ENCODE peak calls at places on chromosomes 1 and 21, in five cellular contexts. X, L, U, Z and P are unnamed samples. For H3K36me3, the result is how much of the 10 kb centered on the place peaks cover.

GRCh38 chr1:23627065-23627464 is 64.5 kb upstream of the RPL11 start:
- DNase-seq in L (no peak), X (no peak), Z (peak), U (no peak), P (peak)

GRCh38 chr21:17462276-17462981 is 50.4 kb upstream of the CXADR start:
- DNase-seq in U (peak), L (no peak), Z (peak), X (no peak), P (no peak)

GRCh38 chr1:156697481-156697880 is 7.9 kb downstream of the CRABP2 start:
- DNase-seq in L (no peak), U (no peak), X (no peak), Z (no peak), P (no peak)

GRCh38 chr21:21183092-21183491 is 184.9 kb downstream of the NCAM2 start:
- DNase-seq in U (no peak), L (no peak), X (no peak), Z (no peak), P (no peak)

GRCh38 chr1:166952002-166952746 is 23.2 kb downstream of the ILDR2 start:
- DNase-seq in X (no peak), Z (no peak), U (peak), L (no peak), P (no peak)

GRCh38 chr1:173917635-173918493 is 737 bp upstream of the SERPINC1 start:
- DNase-seq in L (no peak), U (no peak), X (no peak), Z (no peak), P (no peak)

GRCh38 chr1:199121047-199121446 is 482.2 kb downstream of the PTPRC start:
- DNase-seq in X (no peak), L (no peak), U (no peak), Z (no peak), P (no peak)

GRCh38 chr1:207470927-207471326 is 16.8 kb downstream of the CR2 start:
- DNase-seq in Z (no peak), L (no peak), U (no peak), X (no peak), P (peak)

GRCh38 chr1:116911166-116911553 is 1.4 kb downstream of the PTGFRN start:
- DNase-seq in X (peak), L (no peak), Z (no peak), U (no peak), P (no peak)

GRCh38 chr1:224333939-224334701 is 4.1 kb upstream of the NVL start:
- DNase-seq in X (no peak), L (no peak), Z (no peak), U (peak), P (no peak)

GRCh38 chr1:93963585-93963984 is 54.4 kb upstream of the GCLM start:
- DNase-seq in L (no peak), Z (no peak), X (no peak), U (no peak), P (no peak)

DNA sequence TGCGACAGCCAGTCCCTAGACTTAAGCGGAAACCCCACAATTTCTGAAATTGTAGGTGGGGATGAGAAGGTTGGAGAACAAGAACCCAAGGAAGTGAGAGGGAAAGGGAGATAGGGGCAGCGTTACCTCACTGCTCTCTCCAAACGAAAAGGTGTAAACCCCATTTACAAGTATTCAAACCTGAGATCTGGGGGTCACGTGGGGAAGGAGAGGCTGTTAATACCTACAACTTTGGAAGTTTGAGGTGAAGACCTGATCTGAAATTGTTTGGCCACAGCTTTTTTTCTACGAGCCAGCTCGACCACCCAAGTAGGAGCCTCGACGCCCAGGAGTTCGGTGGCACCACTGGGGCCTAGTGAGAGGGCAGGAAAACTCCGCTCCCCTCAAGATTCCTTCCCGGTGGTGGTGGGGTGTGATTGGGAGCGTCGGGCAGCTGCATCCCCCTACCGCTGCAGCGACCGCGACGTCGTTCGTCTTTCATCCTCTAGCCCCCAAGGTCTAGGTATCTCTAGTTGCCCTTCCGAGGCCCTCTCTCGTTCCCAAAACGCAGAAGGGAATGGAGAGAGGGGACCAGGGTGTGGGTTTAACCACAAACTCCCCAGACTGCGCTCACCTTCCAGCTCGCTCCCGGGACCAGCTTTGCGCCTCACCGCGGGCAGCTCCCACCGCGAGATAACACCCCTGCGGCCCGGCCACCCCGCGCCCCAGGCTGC is 907 bp downstream of the PTPN14 start:
- DNase-seq in L (no peak), Z (no peak), U (no peak), X (peak), P (no peak)
- H3K4me3 ChIP-seq in L (peak), Z (peak), U (peak), X (peak), P (no peak)

GRCh38 chr1:54324031-54324654 is 82.1 kb downstream of the SSBP3 start:
- DNase-seq in X (no peak), U (no peak), L (peak), Z (no peak), P (no peak)
- H3K27ac ChIP-seq in X (peak), U (no peak), L (no peak), Z (peak), P (no peak)

DNA sequence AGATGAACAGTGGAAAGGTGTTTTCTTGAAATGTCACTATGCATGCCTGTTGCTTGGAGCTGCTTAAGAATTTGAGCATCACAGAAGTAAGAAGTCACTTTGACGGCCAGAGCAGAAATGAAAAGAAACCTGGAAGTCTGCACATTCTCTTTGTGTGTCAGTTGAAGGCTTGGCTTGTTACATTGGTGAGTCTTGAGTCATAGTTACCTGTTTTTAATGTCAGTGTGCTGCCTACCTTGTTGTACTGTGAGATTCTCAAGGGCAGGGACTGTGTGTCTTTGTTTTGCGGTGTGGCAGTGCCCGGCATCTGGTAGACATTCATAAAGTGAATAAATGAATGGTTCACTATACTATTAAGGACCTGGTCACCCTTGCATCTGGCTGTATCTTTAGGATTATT is 9.9 kb downstream of the OTUD3 start:
- DNase-seq in U (no peak), X (no peak), L (no peak), Z (no peak), P (no peak)
- H3K36me3 ChIP-seq in U (under half), X (half or more), L (under half), Z (under half), P (under half)

GRCh38 chr1:228198977-228199590 is 8.8 kb upstream of the OBSCN start:
- DNase-seq in X (no peak), Z (no peak), L (no peak), U (no peak), P (no peak)
- H3K4me3 ChIP-seq in X (peak), Z (no peak), L (no peak), U (no peak), P (no peak)

DNA sequence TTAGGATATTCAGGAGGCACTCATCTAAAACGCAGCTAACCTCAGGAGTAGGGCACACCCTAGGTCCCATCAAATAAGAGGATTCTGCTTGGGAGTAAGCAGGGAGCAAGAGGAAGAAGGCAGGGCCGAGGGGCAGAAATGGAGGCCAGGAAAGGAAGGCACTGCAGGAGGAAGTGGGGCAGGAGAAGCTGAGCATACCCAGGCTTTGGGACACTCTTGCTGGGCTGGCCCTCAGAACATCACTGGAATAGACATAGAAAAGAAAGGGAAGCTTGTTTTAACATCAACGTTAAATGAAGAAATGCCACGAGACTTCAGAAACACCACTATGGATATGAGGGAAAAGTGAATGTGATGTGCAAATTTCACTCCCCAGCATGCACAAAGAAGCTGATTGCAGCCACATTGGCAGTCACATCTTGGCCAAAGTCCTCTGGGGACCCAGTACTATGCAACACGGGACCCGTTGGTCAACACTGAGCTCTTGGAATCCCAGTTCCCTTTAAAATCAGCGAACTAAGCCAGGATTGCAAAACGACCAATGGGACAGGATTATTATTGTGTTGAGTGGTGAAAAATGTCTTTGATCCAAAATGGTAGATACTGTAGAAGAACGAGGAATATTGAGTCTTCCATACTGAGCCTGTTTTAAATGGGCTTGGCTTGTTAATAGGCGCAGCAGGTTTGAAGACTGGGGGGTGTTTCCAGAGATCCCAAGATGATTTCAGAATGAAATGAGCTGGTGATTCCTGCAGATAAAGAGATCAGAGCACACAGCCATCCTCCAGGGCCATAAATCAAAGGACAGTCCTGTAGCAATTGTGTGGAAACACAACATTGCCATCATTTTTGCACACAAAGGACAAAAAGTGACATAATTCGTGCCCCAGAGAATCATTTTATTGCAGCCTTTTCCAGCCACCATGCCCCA is 152.4 kb downstream of the TOMM20 start:
- DNase-seq in U (no peak), X (no peak), L (no peak), Z (peak), P (no peak)
- H3K27ac ChIP-seq in U (peak), X (no peak), L (peak), Z (peak), P (no peak)

GRCh38 chr1:26558649-26559048 is 29.1 kb downstream of the RPS6KA1 start:
- DNase-seq in L (no peak), X (no peak), U (no peak), Z (no peak), P (no peak)
- H3K36me3 ChIP-seq in L (under half), X (under half), U (under half), Z (under half), P (half or more)

GRCh38 chr1:161305872-161306519 is 3.8 kb downstream of the MPZ start:
- DNase-seq in X (peak), U (no peak), Z (peak), L (peak), P (peak)

GRCh38 chr1:161309868-161310267 is at the start of gene MPZ:
- DNase-seq in U (no peak), L (no peak), Z (no peak), X (no peak), P (no peak)

GRCh38 chr1:161307230-161307768 is 2.5 kb downstream of the MPZ start:
- DNase-seq in L (peak), U (peak), X (no peak), Z (peak), P (peak)

GRCh38 chr1:161307892-161308638 is 1.7 kb downstream of the MPZ start:
- DNase-seq in Z (no peak), U (no peak), X (no peak), L (no peak), P (no peak)

DNA sequence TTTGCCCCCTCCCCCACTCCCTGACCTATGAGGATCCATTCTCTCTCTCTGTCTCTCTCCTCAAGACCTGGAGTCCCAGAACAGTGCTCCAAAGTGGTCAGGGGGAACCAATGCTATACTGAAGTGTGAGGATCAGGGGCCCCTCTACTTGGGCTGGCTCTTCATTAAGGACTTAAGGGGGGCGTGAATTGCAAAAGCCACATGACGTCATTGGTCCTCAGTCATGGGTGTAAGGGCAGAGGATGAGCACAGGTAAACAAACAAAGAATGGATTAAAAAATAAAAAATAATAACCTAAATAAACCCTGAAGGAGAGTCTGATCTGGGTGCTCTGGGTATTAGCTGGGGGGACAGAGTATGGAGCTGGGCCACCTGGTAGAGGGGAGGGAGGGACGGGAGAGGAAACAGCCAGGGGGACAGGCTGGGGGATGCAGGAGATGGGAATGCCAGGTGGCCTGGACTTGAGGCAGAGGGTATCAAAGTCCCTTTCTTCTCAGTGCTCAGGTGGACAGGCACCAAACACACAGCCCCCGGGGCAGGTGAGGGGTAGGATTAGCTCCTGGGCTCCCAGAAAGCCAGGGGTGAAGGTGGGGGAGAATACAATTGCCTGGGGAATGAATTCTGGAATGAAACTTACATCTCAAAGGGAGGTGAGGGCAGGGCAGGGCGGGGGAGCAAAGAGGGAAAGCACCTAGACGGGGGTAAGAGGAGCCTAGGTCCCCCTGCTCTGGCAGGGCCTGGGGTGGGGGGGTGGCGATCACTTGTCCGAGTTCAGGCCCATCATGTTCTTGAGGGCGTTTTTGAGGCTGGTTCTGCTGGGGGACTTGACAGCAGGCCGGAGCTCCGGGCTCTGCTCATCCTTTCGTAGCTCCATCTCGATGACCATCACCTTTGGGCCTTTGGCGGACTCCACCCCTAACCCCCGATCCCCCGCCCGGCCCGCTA is 4.6 kb downstream of the MPZ start:
- DNase-seq in X (peak), Z (no peak), U (no peak), L (peak), P (no peak)
- H3K4me3 ChIP-seq in X (peak), Z (peak), U (peak), L (peak), P (peak)